ENCODE peak calls at places on chromosome 1, in eight cellular contexts. One of them, this sample, is unnamed.

GRCh38 chr1:155706101-155706619 is 17.3 kb downstream of the DAP3 start:
- DNase-seq in endothelial cell: no peak
- DNase-seq in dermis blood vessel endothelial cell: peak
- DNase-seq in lung microvascular endothelial cell: no peak
- DNase-seq in activated T-cell treated with anti-CD3 and anti-CD28 coated beads for 1 hour: no peak
- DNase-seq in CD8-positive, alpha-beta T cell: no peak
- DNase-seq in Calu3: no peak
- DNase-seq in germinal center: no peak
- DNase-seq in this sample: no peak

GRCh38 chr1:194289569-194290266 is 1103.3 kb upstream of the B3GALT2 start:
- DNase-seq in endothelial cell: no peak
- DNase-seq in dermis blood vessel endothelial cell: no peak
- DNase-seq in lung microvascular endothelial cell: no peak
- DNase-seq in activated T-cell treated with anti-CD3 and anti-CD28 coated beads for 1 hour: peak
- DNase-seq in CD8-positive, alpha-beta T cell: peak
- DNase-seq in Calu3: peak
- DNase-seq in germinal center: peak
- DNase-seq in this sample: peak

GRCh38 chr1:202806845-202807366 is 1.3 kb downstream of the KDM5B start:
- DNase-seq in endothelial cell: peak
- DNase-seq in dermis blood vessel endothelial cell: peak
- DNase-seq in lung microvascular endothelial cell: peak
- DNase-seq in activated T-cell treated with anti-CD3 and anti-CD28 coated beads for 1 hour: peak
- DNase-seq in CD8-positive, alpha-beta T cell: no peak
- DNase-seq in Calu3: peak
- DNase-seq in germinal center: peak
- DNase-seq in this sample: peak

GRCh38 chr1:41898191-41898713 is 20.5 kb downstream of the HIVEP3 start:
- DNase-seq in endothelial cell: no peak
- DNase-seq in dermis blood vessel endothelial cell: peak
- DNase-seq in lung microvascular endothelial cell: no peak
- DNase-seq in activated T-cell treated with anti-CD3 and anti-CD28 coated beads for 1 hour: peak
- DNase-seq in CD8-positive, alpha-beta T cell: peak
- DNase-seq in Calu3: no peak
- DNase-seq in germinal center: no peak
- DNase-seq in this sample: peak

GRCh38 chr1:184740344-184740743 is 14.3 kb downstream of the EDEM3 start:
- DNase-seq in endothelial cell: no peak
- DNase-seq in dermis blood vessel endothelial cell: no peak
- DNase-seq in lung microvascular endothelial cell: no peak
- DNase-seq in activated T-cell treated with anti-CD3 and anti-CD28 coated beads for 1 hour: no peak
- DNase-seq in CD8-positive, alpha-beta T cell: no peak
- DNase-seq in Calu3: no peak
- DNase-seq in germinal center: no peak
- DNase-seq in this sample: no peak

GRCh38 chr1:54239603-54240002 is 39.6 kb downstream of the MRPL37 start:
- DNase-seq in endothelial cell: no peak
- DNase-seq in dermis blood vessel endothelial cell: no peak
- DNase-seq in lung microvascular endothelial cell: no peak
- DNase-seq in activated T-cell treated with anti-CD3 and anti-CD28 coated beads for 1 hour: no peak
- DNase-seq in CD8-positive, alpha-beta T cell: no peak
- DNase-seq in Calu3: no peak
- DNase-seq in germinal center: no peak
- DNase-seq in this sample: no peak

GRCh38 chr1:119674110-119674509 is 26.0 kb upstream of the ZNF697 start:
- DNase-seq in endothelial cell: no peak
- DNase-seq in dermis blood vessel endothelial cell: peak
- DNase-seq in lung microvascular endothelial cell: no peak
- DNase-seq in activated T-cell treated with anti-CD3 and anti-CD28 coated beads for 1 hour: no peak
- DNase-seq in CD8-positive, alpha-beta T cell: no peak
- DNase-seq in Calu3: no peak
- DNase-seq in germinal center: no peak
- DNase-seq in this sample: no peak

GRCh38 chr1:76115186-76115585 is 40.6 kb downstream of the ST6GALNAC3 start:
- DNase-seq in endothelial cell: no peak
- DNase-seq in dermis blood vessel endothelial cell: no peak
- DNase-seq in lung microvascular endothelial cell: no peak
- DNase-seq in activated T-cell treated with anti-CD3 and anti-CD28 coated beads for 1 hour: no peak
- DNase-seq in CD8-positive, alpha-beta T cell: no peak
- DNase-seq in Calu3: no peak
- DNase-seq in germinal center: no peak
- DNase-seq in this sample: no peak